ENCODE peak calls at places on chromosomes 7 and 10, in six cellular contexts. L is mesothelial cell of epicardium, W is epithelial cell of esophagus, B is adrenal gland, K is RWPE1, E is neural crest cell. S is an unnamed sample.

GRCh38 chr10:44293306-44293778 is 91.6 kb downstream of the CXCL12 start:
- DNase-seq in K (no peak), B (no peak), W (no peak), L (no peak), E (no peak), S (no peak)

GRCh38 chr10:132360766-132361447 is 28.9 kb downstream of the LRRC27 start:
- DNase-seq in L (no peak), W (no peak), E (peak), B (peak), K (peak), S (peak)

GRCh38 chr7:157769016-157769869 is 432.4 kb downstream of the DNAJB6 start:
- DNase-seq in B (no peak), K (no peak), W (no peak), E (no peak), L (no peak), S (no peak)

GRCh38 chr10:100104300-100104699 is 22.6 kb upstream of the CPN1 start:
- DNase-seq in L (no peak), E (no peak), W (peak), B (no peak), K (no peak), S (peak)

GRCh38 chr7:142796501-142797341 is 26.0 kb downstream of the PRSS2 start:
- DNase-seq in K (no peak), E (no peak), B (no peak), L (no peak), W (no peak), S (no peak)

GRCh38 chr10:131743190-131744151 is 157.3 kb upstream of the PPP2R2D start:
- DNase-seq in W (no peak), B (no peak), L (no peak), K (no peak), E (no peak), S (peak)

GRCh38 chr10:71575934-71576801 is 143.4 kb downstream of the C10orf105 start:
- DNase-seq in B (no peak), E (no peak), L (no peak), W (no peak), K (no peak), S (peak)

GRCh38 chr10:71184402-71184801 is 28.0 kb upstream of the UNC5B start:
- DNase-seq in K (no peak), W (no peak), E (no peak), L (no peak), B (no peak), S (no peak)

GRCh38 chr10:24132741-24133140 is 76.2 kb upstream of the KIAA1217 start:
- DNase-seq in B (no peak), L (no peak), K (peak), W (peak), E (no peak), S (no peak)

GRCh38 chr7:12064716-12065115 is 146.4 kb upstream of the TMEM106B start:
- DNase-seq in E (no peak), K (no peak), B (no peak), W (no peak), L (no peak), S (no peak)

GRCh38 chr7:12056977-12057376 is 154.1 kb upstream of the TMEM106B start:
- DNase-seq in B (no peak), E (no peak), L (no peak), K (no peak), W (no peak), S (no peak)

GRCh38 chr7:12066004-12066403 is 145.1 kb upstream of the TMEM106B start:
- DNase-seq in E (no peak), B (no peak), K (peak), W (peak), L (no peak), S (no peak)

GRCh38 chr7:12066561-12066960 is 144.5 kb upstream of the TMEM106B start:
- DNase-seq in B (no peak), E (no peak), L (no peak), K (peak), W (peak), S (no peak)

GRCh38 chr7:12062062-12062461 is 149.0 kb upstream of the TMEM106B start:
- DNase-seq in L (no peak), K (no peak), E (no peak), B (no peak), W (no peak), S (peak)
- TF ChIP-seq CTCF in L (no peak), K (no peak), E (peak), B (no peak), W (peak), S (peak)

DNA sequence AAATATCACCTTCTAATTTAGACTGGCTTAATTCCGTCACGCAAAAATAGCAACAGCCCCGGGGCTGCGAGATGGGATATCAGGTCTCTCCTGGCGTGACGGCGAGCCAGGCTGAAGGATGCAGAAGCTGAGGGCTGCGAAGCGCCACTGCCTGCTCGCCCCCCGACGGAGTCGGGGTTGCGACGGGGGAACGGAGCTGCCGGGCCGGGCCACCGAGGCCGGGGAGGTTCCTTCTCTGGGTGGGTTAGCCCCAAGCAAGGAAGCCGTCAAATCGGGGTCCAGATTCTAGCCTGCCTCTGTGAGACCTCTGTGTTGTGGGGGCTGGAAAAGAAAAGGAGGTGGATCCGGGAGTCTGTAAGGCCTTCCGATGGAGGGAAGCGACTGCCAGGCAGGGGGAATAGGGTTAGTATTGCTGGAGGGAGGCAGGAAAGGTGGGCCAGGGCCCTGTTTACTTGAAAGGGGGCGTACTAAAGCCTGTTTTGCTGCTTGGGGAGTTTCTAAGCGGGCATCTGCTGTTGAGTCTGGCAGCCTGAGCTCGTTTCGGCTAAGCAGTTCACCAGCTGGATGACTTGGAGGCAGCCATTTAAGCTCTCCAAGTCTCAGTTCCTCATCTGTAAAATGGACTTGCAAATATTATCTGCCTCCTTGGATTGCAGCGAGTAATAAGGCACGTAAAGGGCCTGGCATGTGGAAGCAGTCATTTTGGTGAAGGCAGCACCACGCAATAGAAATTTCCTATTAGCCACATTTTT is 43.8 kb downstream of the LDB3 start:
- DNase-seq in K (peak), L (no peak), E (peak), B (no peak), W (no peak), S (peak)
- TF ChIP-seq CTCF in K (no peak), L (no peak), E (no peak), B (no peak), W (no peak), S (no peak)

DNA sequence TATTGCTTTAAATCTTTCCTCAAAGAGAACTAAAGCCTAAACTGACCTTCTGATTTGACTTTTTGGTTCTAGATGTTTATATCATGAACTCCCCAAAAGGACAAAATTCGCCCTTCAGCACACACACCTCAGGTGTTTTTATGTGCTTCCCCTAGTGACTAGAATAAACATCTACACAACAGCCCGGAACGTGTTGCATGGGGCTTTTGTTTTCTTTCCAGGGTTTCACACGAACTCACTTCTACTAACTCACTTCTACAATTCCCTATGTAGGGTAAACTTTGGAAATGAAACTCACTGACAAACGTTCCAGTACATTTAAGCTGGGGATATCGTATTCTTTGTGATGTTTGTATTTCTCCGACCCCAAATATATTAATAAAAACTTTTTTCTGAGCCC is 1.4 kb downstream of the TRA2A start:
- DNase-seq in W (peak), L (no peak), B (no peak), K (peak), E (no peak), S (peak)
- TF ChIP-seq CTCF in W (peak), L (no peak), B (no peak), K (peak), E (peak), S (no peak)

GRCh38 chr10:61664985-61665384 is 2.3 kb downstream of the CABCOCO1 start:
- DNase-seq in E (no peak), L (no peak), B (no peak), W (no peak), K (no peak), S (no peak)

GRCh38 chr10:61663466-61663865 is 737 bp downstream of the CABCOCO1 start:
- DNase-seq in W (no peak), K (no peak), E (no peak), B (no peak), L (no peak), S (no peak)

GRCh38 chr10:61662794-61663259 is at the start of gene CABCOCO1:
- DNase-seq in K (peak), L (peak), E (peak), W (peak), B (peak), S (no peak)
- TF ChIP-seq CTCF in K (no peak), L (no peak), E (no peak), W (peak), B (no peak), S (no peak)

DNA sequence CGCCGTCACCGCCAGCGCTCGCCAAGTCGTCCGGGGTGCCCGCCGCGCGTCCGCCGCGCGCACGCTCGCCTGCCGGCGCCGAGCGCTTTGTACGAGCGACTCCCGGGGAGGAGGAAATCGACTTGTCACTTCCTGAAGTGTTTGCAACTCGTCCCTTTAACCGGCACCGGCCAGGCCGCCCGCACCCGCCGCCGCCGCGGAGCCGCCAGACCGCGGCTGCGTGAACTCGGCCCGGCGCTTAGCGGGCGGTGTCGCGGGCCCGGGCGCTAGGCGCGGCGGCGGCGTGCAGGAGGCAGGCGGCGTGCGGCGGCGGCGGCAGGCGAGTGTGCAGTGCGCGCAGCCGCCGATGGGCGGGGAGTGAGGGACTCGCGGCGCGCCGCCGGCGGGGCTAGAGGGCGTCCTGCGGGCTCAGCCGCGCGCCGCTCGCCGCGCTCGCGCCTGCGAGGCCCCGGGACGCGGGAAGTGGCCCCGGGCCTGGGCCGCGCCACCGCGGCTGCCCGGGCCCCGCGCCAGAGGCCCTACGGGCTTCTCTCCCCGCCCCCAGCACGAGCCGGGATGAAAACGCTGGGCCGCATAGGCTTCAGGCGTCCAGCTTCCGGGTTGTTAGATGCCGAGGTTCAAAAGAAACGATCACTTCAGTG is at the start of gene FAM53B:
- DNase-seq in K (peak), L (peak), W (peak), E (peak), B (peak), S (peak)
- TF ChIP-seq CTCF in K (no peak), L (no peak), W (no peak), E (no peak), B (no peak), S (no peak)

DNA sequence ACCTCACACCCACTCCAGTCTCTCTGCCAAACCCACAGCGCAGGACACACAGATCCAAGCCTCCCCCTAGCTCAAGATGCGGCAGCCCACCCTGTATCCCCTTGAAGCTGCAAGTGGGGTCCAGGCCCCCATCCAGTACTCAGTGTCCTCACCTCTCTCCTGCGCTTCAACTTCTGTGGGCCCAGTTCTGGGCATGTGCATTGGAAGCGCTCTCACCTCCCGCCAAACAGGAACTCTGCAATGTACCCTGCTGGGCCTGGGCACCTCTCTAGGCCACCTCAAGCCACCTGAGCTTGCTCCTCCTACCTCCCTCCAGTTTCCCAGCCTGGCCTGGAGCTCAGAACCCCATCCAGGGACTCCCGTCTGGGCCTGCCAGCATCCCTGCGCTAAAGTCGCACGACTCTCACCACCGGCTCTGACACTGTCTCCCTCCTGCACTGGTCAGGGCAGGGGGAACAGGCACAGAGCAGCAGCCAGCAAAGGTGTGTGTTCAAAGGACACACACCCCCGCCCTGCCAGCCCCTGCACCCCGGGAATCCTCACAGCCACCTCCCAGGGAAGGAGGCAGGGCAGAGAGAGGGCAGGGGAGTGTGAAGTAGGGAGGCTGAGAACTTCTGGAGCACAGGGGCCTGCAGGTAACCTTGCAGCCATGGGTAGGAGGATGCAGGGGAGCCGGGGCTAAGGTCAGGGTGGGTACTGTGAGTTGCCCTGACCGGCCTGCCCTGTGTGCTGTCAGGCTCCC is 51.7 kb upstream of the MSMB start:
- DNase-seq in E (no peak), K (no peak), L (no peak), B (no peak), W (no peak), S (no peak)
- TF ChIP-seq CTCF in E (no peak), K (no peak), L (no peak), B (no peak), W (no peak), S (no peak)

DNA sequence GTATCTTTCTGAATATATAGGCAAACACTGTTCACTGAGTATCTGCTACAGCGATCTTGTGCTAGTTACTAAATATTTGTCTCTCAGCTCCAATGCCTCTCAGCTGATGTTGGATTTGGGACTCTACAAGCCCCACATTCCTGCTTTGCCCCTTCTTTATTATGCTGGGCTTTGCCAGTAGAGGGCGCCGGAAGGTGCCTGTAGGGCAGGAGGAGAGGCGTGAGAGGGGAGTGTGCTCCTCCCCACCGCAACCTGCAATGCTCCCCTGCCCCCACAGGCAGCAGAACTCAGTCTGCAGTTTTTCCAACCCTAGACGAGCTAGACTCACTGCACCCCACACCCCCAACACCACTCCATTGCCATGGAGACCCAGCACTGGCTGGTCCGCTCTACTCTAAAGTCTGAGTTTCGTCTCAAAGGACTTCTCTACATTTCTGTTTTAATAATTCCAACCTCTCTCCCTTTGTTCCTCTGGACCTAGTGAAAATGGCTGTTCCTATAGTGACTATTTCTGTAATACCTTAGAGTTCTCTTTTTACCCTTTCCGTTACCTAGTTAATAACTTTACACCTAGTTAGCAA is 337.6 kb downstream of the CCSER2 start:
- DNase-seq in E (no peak), L (no peak), W (peak), B (no peak), K (peak), S (peak)
- TF ChIP-seq CTCF in E (peak), L (no peak), W (peak), B (no peak), K (peak), S (peak)

DNA sequence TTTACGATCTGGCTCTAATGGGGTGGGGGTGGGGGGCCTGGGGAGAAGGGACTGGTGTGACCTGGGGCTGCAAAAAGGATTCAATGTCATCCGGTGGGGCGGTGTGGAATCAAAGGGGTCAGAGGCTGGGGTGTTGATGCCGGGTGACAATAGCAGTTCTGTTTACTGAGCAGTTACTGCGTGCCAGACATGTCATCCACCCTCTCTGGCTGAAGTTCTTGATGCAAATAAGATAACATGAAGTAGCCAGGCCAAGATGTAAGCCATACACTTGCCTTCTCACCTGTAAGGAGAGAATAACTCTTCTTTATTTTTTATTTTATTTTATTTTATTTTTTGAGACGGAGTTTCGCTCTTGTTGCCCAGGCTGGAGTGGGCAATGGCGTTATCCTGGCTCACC is 71.3 kb upstream of the MYL10 start:
- DNase-seq in E (no peak), K (no peak), B (no peak), W (no peak), L (no peak), S (no peak)
- TF ChIP-seq CTCF in E (no peak), K (no peak), B (no peak), W (no peak), L (no peak), S (no peak)